ENCODE peak calls at places on chromosomes 11 and 22, in seven cellular contexts. One of them, this sample, is unnamed.

GRCh38 chr11:6927030-6927617 is 898 bp downstream of the ZNF215 start:
- DNase-seq in PC-3: no peak
- DNase-seq in HepG2: no peak
- DNase-seq in colonic mucosa: peak
- DNase-seq in fibroblast of lung: peak
- DNase-seq in DND-41: peak
- DNase-seq in mammary epithelial cell: no peak
- DNase-seq in this sample: peak

GRCh38 chr22:40238425-40239344 is 61.0 kb downstream of the TNRC6B start:
- DNase-seq in mammary epithelial cell: peak
- DNase-seq in colonic mucosa: no peak
- DNase-seq in fibroblast of lung: peak
- DNase-seq in HepG2: no peak
- DNase-seq in DND-41: no peak
- DNase-seq in PC-3: peak
- DNase-seq in this sample: no peak

GRCh38 chr11:13278620-13279486 is 1.3 kb downstream of the BMAL1 start:
- DNase-seq in HepG2: no peak
- DNase-seq in PC-3: no peak
- DNase-seq in DND-41: no peak
- DNase-seq in colonic mucosa: no peak
- DNase-seq in mammary epithelial cell: no peak
- DNase-seq in fibroblast of lung: no peak
- DNase-seq in this sample: no peak

GRCh38 chr11:69524291-69524882 is 42.9 kb downstream of the LINC01488 start:
- DNase-seq in mammary epithelial cell: peak
- DNase-seq in HepG2: no peak
- DNase-seq in fibroblast of lung: peak
- DNase-seq in colonic mucosa: no peak
- DNase-seq in PC-3: peak
- DNase-seq in DND-41: no peak
- DNase-seq in this sample: no peak

GRCh38 chr11:15805726-15806125 is 550.6 kb downstream of the SOX6 start:
- DNase-seq in PC-3: peak
- DNase-seq in colonic mucosa: no peak
- DNase-seq in HepG2: no peak
- DNase-seq in fibroblast of lung: no peak
- DNase-seq in DND-41: no peak
- DNase-seq in mammary epithelial cell: peak
- DNase-seq in this sample: no peak

GRCh38 chr22:48070083-48070482 is 1307.6 kb downstream of the TBC1D22A start:
- DNase-seq in colonic mucosa: no peak
- DNase-seq in HepG2: no peak
- DNase-seq in PC-3: no peak
- DNase-seq in fibroblast of lung: no peak
- DNase-seq in mammary epithelial cell: no peak
- DNase-seq in DND-41: no peak
- DNase-seq in this sample: no peak

GRCh38 chr11:94196363-94196762 is 67.7 kb downstream of the PANX1 start:
- DNase-seq in PC-3: peak
- DNase-seq in fibroblast of lung: peak
- DNase-seq in DND-41: no peak
- DNase-seq in mammary epithelial cell: peak
- DNase-seq in HepG2: no peak
- DNase-seq in colonic mucosa: no peak
- DNase-seq in this sample: no peak

GRCh38 chr22:46031965-46032851 is 55.2 kb upstream of the WNT7B start:
- DNase-seq in DND-41: no peak
- DNase-seq in PC-3: no peak
- DNase-seq in mammary epithelial cell: no peak
- DNase-seq in colonic mucosa: no peak
- DNase-seq in fibroblast of lung: no peak
- DNase-seq in HepG2: no peak
- DNase-seq in this sample: no peak

GRCh38 chr11:100576044-100577021 is 110.8 kb upstream of the ARHGAP42 start:
- DNase-seq in DND-41: peak
- DNase-seq in fibroblast of lung: peak
- DNase-seq in HepG2: peak
- DNase-seq in mammary epithelial cell: peak
- DNase-seq in PC-3: peak
- DNase-seq in colonic mucosa: peak
- DNase-seq in this sample: peak

GRCh38 chr11:13884159-13884799 is 78.2 kb upstream of the SPON1 start:
- DNase-seq in fibroblast of lung: peak
- DNase-seq in colonic mucosa: no peak
- DNase-seq in PC-3: peak
- DNase-seq in mammary epithelial cell: peak
- DNase-seq in DND-41: no peak
- DNase-seq in HepG2: no peak
- DNase-seq in this sample: no peak

GRCh38 chr11:68375337-68375736 is 62.9 kb downstream of the LRP5 start:
- DNase-seq in PC-3: no peak
- DNase-seq in mammary epithelial cell: no peak
- DNase-seq in fibroblast of lung: no peak
- DNase-seq in colonic mucosa: no peak
- DNase-seq in DND-41: no peak
- DNase-seq in HepG2: no peak
- DNase-seq in this sample: no peak

GRCh38 chr22:48554893-48555552 is 1272.7 kb downstream of the BRD1 start:
- DNase-seq in colonic mucosa: no peak
- DNase-seq in mammary epithelial cell: no peak
- DNase-seq in HepG2: no peak
- DNase-seq in DND-41: no peak
- DNase-seq in fibroblast of lung: peak
- DNase-seq in PC-3: peak
- DNase-seq in this sample: no peak

GRCh38 chr11:97856666-97857065 is 1164.1 kb upstream of the CNTN5 start:
- DNase-seq in colonic mucosa: no peak
- DNase-seq in mammary epithelial cell: no peak
- DNase-seq in fibroblast of lung: no peak
- DNase-seq in PC-3: no peak
- DNase-seq in DND-41: no peak
- DNase-seq in HepG2: no peak
- DNase-seq in this sample: no peak

GRCh38 chr11:69274531-69275016 is 19.4 kb upstream of the MYEOV start:
- DNase-seq in fibroblast of lung: no peak
- DNase-seq in mammary epithelial cell: peak
- DNase-seq in DND-41: no peak
- DNase-seq in PC-3: peak
- DNase-seq in HepG2: no peak
- DNase-seq in colonic mucosa: peak
- DNase-seq in this sample: no peak

GRCh38 chr11:115207166-115207591 is 297.0 kb downstream of the CADM1 start:
- DNase-seq in DND-41: no peak
- DNase-seq in mammary epithelial cell: no peak
- DNase-seq in colonic mucosa: no peak
- DNase-seq in fibroblast of lung: no peak
- DNase-seq in PC-3: no peak
- DNase-seq in HepG2: peak
- DNase-seq in this sample: no peak

GRCh38 chr22:39727541-39727940 is 157.0 kb downstream of the CACNA1I start:
- DNase-seq in fibroblast of lung: no peak
- DNase-seq in colonic mucosa: no peak
- DNase-seq in HepG2: no peak
- DNase-seq in mammary epithelial cell: no peak
- DNase-seq in PC-3: peak
- DNase-seq in DND-41: no peak
- DNase-seq in this sample: no peak

GRCh38 chr11:134670247-134670646 is 258.2 kb upstream of the B3GAT1 start:
- DNase-seq in fibroblast of lung: no peak
- DNase-seq in PC-3: no peak
- DNase-seq in mammary epithelial cell: no peak
- DNase-seq in DND-41: no peak
- DNase-seq in HepG2: no peak
- DNase-seq in colonic mucosa: no peak
- DNase-seq in this sample: no peak

GRCh38 chr11:71269603-71270511 is 17.5 kb upstream of the SHANK2 start:
- DNase-seq in fibroblast of lung: peak
- DNase-seq in colonic mucosa: peak
- DNase-seq in HepG2: no peak
- DNase-seq in PC-3: no peak
- DNase-seq in DND-41: no peak
- DNase-seq in mammary epithelial cell: no peak
- DNase-seq in this sample: no peak

GRCh38 chr11:116384876-116385275 is 387.9 kb downstream of the BUD13 start:
- DNase-seq in PC-3: no peak
- DNase-seq in mammary epithelial cell: no peak
- DNase-seq in colonic mucosa: no peak
- DNase-seq in DND-41: no peak
- DNase-seq in HepG2: no peak
- DNase-seq in fibroblast of lung: no peak
- DNase-seq in this sample: no peak

GRCh38 chr11:35316161-35316560 is 103.2 kb downstream of the SLC1A2 start:
- DNase-seq in HepG2: no peak
- DNase-seq in PC-3: no peak
- DNase-seq in fibroblast of lung: peak
- DNase-seq in colonic mucosa: no peak
- DNase-seq in mammary epithelial cell: no peak
- DNase-seq in DND-41: no peak
- DNase-seq in this sample: no peak

GRCh38 chr11:78083036-78083435 is 3.4 kb upstream of the NDUFC2 start:
- DNase-seq in HepG2: no peak
- DNase-seq in fibroblast of lung: peak
- DNase-seq in PC-3: no peak
- DNase-seq in DND-41: no peak
- DNase-seq in colonic mucosa: no peak
- DNase-seq in mammary epithelial cell: no peak
- DNase-seq in this sample: no peak

GRCh38 chr22:31818481-31819392 is 64.9 kb downstream of the DEPDC5 start:
- DNase-seq in mammary epithelial cell: peak
- DNase-seq in colonic mucosa: no peak
- DNase-seq in DND-41: no peak
- DNase-seq in fibroblast of lung: peak
- DNase-seq in HepG2: no peak
- DNase-seq in PC-3: peak
- DNase-seq in this sample: no peak

GRCh38 chr22:34861787-34862186 is 204.2 kb upstream of the ISX start:
- DNase-seq in fibroblast of lung: no peak
- DNase-seq in colonic mucosa: no peak
- DNase-seq in HepG2: no peak
- DNase-seq in PC-3: no peak
- DNase-seq in mammary epithelial cell: no peak
- DNase-seq in DND-41: no peak
- DNase-seq in this sample: no peak

DNA sequence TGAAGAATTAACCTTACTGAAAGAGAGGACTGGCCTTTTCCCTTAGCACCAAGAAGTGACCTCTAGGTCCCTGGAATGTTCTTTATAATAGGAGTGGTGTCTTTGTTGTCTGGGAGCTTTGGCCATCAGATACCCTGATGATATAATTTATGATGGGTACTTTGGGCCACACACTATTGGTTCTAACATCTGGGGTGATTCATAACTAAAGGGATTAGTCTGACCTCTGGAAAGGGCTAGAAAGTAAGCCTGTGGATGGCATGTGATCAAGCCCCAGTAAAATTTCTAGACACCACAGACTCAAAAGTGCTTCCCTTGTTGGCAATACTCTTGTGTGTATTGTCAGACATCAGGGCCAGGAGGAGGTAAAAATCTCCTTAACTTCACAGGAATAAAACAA is 891.2 kb downstream of the KCNA4 start:
- DNase-seq in HepG2: no peak
- DNase-seq in colonic mucosa: no peak
- DNase-seq in mammary epithelial cell: no peak
- DNase-seq in fibroblast of lung: no peak
- DNase-seq in PC-3: no peak
- DNase-seq in DND-41: no peak
- DNase-seq in this sample: no peak
- TF ChIP-seq CTCF in HepG2: no peak
- TF ChIP-seq CTCF in colonic mucosa: no peak
- TF ChIP-seq CTCF in mammary epithelial cell: no peak
- TF ChIP-seq CTCF in fibroblast of lung: no peak
- TF ChIP-seq CTCF in PC-3: no peak
- TF ChIP-seq CTCF in DND-41: no peak
- TF ChIP-seq CTCF in this sample: no peak

GRCh38 chr11:121464352-121464946 is 11.7 kb upstream of the SORL1-AS1 start:
- DNase-seq in DND-41: peak
- DNase-seq in mammary epithelial cell: peak
- DNase-seq in colonic mucosa: no peak
- DNase-seq in fibroblast of lung: peak
- DNase-seq in PC-3: peak
- DNase-seq in HepG2: peak
- DNase-seq in this sample: peak
- H3K9ac ChIP-seq in DND-41: no peak
- H3K9ac ChIP-seq in mammary epithelial cell: no peak
- H3K9ac ChIP-seq in colonic mucosa: no peak
- H3K9ac ChIP-seq in fibroblast of lung: no peak
- H3K9ac ChIP-seq in PC-3: peak
- H3K9ac ChIP-seq in HepG2: no peak
- H3K9ac ChIP-seq in this sample: no peak

GRCh38 chr11:121153472-121153871 is 52.4 kb downstream of the TECTA start:
- DNase-seq in HepG2: no peak
- DNase-seq in DND-41: no peak
- DNase-seq in fibroblast of lung: no peak
- DNase-seq in mammary epithelial cell: no peak
- DNase-seq in PC-3: no peak
- DNase-seq in colonic mucosa: no peak
- DNase-seq in this sample: no peak
- TF ChIP-seq CTCF in HepG2: no peak
- TF ChIP-seq CTCF in DND-41: peak
- TF ChIP-seq CTCF in fibroblast of lung: no peak
- TF ChIP-seq CTCF in mammary epithelial cell: no peak
- TF ChIP-seq CTCF in PC-3: peak
- TF ChIP-seq CTCF in colonic mucosa: no peak
- TF ChIP-seq CTCF in this sample: no peak

GRCh38 chr11:113293936-113294335 is 20.4 kb upstream of the TTC12 start:
- DNase-seq in fibroblast of lung: no peak
- DNase-seq in HepG2: no peak
- DNase-seq in colonic mucosa: no peak
- DNase-seq in mammary epithelial cell: no peak
- DNase-seq in PC-3: peak
- DNase-seq in DND-41: no peak
- DNase-seq in this sample: no peak

GRCh38 chr11:113296447-113297205 is 17.8 kb upstream of the TTC12 start:
- DNase-seq in colonic mucosa: no peak
- DNase-seq in DND-41: no peak
- DNase-seq in HepG2: no peak
- DNase-seq in PC-3: no peak
- DNase-seq in mammary epithelial cell: no peak
- DNase-seq in fibroblast of lung: no peak
- DNase-seq in this sample: no peak

DNA sequence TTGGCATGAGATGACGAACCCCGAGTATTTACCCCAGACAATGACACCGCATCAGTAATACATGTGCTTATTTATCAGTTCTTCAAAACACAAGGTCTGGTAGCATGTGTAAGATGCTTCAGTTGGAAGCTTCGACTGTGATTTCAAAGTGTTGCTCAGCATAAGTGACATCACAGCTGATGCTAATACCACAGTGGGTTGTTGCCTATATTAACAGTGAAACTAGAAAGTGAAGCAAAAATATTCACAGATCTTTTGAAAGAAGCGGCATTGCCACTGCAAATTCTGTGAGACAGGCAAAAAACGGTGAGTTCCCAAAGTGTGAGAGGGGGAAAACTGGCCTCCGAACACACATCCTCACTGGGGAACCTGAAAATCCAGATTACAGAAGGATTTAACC is 18.4 kb upstream of the TTC12 start:
- DNase-seq in fibroblast of lung: no peak
- DNase-seq in mammary epithelial cell: no peak
- DNase-seq in colonic mucosa: no peak
- DNase-seq in HepG2: no peak
- DNase-seq in DND-41: no peak
- DNase-seq in PC-3: no peak
- DNase-seq in this sample: no peak
- H3K9ac ChIP-seq in fibroblast of lung: no peak
- H3K9ac ChIP-seq in mammary epithelial cell: no peak
- H3K9ac ChIP-seq in colonic mucosa: no peak
- H3K9ac ChIP-seq in HepG2: no peak
- H3K9ac ChIP-seq in DND-41: no peak
- H3K9ac ChIP-seq in PC-3: no peak
- H3K9ac ChIP-seq in this sample: no peak

This sample was measured in HCT116.